ENCODE peak calls at places on chromosome 12, in eight cellular contexts. T, N, U, G, O, Q, C and A are unnamed samples.

GRCh38 chr12:116454950-116455447 is 104.2 kb upstream of the MAP1LC3B2 start:
- DNase-seq in G (no peak), C (no peak), O (no peak), T (peak; percentile 97), Q (no peak), N (peak; percentile 94), U (no peak), A (no peak)

GRCh38 chr12:31387466-31387865 is 61.5 kb upstream of the SINHCAF start:
- DNase-seq in C (no peak), N (no peak), O (no peak), T (no peak), U (no peak), Q (peak; percentile 48), G (no peak), A (no peak)

GRCh38 chr12:131385313-131386166 is 325.4 kb upstream of the SFSWAP start:
- DNase-seq in C (no peak), N (no peak), G (no peak), O (no peak), Q (no peak), T (no peak), U (no peak), A (no peak)

GRCh38 chr12:74791365-74791764 is 253.7 kb downstream of the ATXN7L3B start:
- DNase-seq in N (peak; percentile 27), O (no peak), U (no peak), T (no peak), C (peak; percentile 41), Q (no peak), G (no peak), A (no peak)

GRCh38 chr12:14950982-14951746 is 10.2 kb downstream of the ARHGDIB start:
- DNase-seq in N (peak; percentile 27), U (no peak), C (peak; percentile 42), Q (peak; percentile 70), O (peak; percentile 66), G (no peak), T (peak; percentile 53), A (no peak)

GRCh38 chr12:106138646-106139421 is at the start of gene NUAK1:
- DNase-seq in C (peak; percentile 78), G (peak; percentile 82), U (peak; percentile 90), T (no peak), N (peak; percentile 84), Q (peak; percentile 79), O (peak; percentile 52), A (peak; percentile 48)

GRCh38 chr12:104598342-104599271 is 141.9 kb downstream of the CHST11 start:
- DNase-seq in N (no peak), Q (no peak), U (no peak), T (no peak), G (no peak), O (no peak), C (no peak), A (no peak)

GRCh38 chr12:91496337-91496736 is 313.7 kb upstream of the DCN start:
- DNase-seq in U (no peak), O (no peak), C (no peak), T (no peak), Q (no peak), G (no peak), N (no peak), A (no peak)

GRCh38 chr12:63034601-63035000 is 99.7 kb upstream of the PPM1H start:
- DNase-seq in C (no peak), N (no peak), G (no peak), T (no peak), Q (no peak), O (no peak), U (no peak), A (no peak)

GRCh38 chr12:63036974-63037335 is 102.0 kb upstream of the PPM1H start:
- DNase-seq in O (no peak), Q (no peak), G (no peak), C (no peak), N (no peak), U (no peak), T (no peak), A (no peak)

GRCh38 chr12:63037721-63038120 is 102.8 kb upstream of the PPM1H start:
- DNase-seq in O (no peak), N (no peak), C (no peak), U (no peak), T (no peak), G (no peak), Q (no peak), A (no peak)

GRCh38 chr12:63038361-63039100 is 103.6 kb upstream of the PPM1H start:
- DNase-seq in T (no peak), Q (no peak), U (no peak), C (no peak), N (no peak), O (no peak), G (no peak), A (no peak)

DNA sequence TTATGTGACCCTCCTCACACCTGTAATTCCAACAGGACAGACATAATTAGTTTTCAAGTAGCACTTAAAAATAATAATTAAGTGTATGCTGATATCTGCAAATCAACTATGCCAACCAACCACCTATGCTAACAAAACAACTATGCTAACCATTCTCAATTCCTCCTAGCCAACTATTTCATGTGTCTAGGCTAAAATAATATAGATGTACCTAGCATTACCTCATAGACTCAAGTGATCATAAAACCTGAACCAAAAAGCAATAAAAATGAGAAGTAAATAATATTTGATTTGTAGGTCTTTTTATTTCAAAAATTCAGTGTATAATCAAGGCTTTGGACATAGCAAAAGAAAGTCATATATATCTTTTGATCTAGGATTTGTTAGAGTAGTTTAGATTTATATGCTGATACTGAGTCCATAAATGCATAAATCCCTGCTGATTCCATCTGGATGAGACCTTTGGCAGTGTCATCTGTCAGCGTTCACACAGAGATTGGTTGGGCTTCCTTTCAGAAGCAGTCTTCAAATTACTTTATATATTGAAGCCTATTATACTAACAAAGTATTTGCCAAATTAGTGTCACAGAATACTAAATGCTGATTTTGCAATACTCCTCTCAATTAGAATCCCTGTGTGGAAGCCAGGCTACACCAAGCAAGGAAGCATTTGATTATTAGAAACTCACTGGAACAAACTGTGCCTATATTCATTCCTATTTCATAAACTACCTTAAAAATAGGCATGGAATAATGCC is 101.4 kb upstream of the PPM1H start:
- DNase-seq in O (no peak), T (no peak), N (no peak), C (no peak), G (no peak), U (no peak), Q (no peak), A (no peak)
- TF ChIP-seq CTCF in O (no peak), T (no peak), N (no peak), C (no peak), G (no peak), U (no peak), Q (no peak), A (no peak)

DNA sequence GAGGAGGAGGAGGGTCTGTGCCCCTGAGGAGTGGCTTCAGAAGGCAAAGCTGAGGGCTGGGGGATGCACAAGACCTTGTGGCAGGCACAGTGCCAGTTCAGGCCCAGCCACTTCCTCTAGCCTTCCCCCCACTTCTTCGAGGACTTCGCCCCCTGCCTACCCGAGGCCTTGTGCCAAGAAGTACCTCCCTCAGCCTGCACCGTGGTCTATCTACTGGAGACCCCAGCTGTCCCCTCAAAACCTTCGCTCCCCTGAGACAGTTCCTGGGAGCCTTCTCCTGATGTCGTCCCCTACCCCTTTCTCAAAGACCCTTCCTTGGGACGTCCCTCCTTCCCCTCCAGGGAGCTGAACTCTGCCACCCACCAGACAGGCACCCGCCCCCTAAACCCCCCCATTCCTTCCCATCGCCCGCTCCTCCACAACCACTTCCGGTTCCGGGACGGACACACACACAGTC is 604 bp downstream of the ZNF384 start:
- DNase-seq in C (no peak), N (no peak), G (peak; percentile 82), T (no peak), O (peak; percentile 84), U (no peak), Q (no peak), A (no peak)
- H3K27ac ChIP-seq in C (peak overlapping the region; percentile 94), N (peak overlapping the region; percentile 93), G (peak overlapping the region; percentile 93), T (peak overlapping the region; percentile 75), O (peak overlapping the region; percentile 96), U (peak overlapping the region; percentile 99), Q (no peak overlapping the region), A (peak overlapping the region; percentile 99)

DNA sequence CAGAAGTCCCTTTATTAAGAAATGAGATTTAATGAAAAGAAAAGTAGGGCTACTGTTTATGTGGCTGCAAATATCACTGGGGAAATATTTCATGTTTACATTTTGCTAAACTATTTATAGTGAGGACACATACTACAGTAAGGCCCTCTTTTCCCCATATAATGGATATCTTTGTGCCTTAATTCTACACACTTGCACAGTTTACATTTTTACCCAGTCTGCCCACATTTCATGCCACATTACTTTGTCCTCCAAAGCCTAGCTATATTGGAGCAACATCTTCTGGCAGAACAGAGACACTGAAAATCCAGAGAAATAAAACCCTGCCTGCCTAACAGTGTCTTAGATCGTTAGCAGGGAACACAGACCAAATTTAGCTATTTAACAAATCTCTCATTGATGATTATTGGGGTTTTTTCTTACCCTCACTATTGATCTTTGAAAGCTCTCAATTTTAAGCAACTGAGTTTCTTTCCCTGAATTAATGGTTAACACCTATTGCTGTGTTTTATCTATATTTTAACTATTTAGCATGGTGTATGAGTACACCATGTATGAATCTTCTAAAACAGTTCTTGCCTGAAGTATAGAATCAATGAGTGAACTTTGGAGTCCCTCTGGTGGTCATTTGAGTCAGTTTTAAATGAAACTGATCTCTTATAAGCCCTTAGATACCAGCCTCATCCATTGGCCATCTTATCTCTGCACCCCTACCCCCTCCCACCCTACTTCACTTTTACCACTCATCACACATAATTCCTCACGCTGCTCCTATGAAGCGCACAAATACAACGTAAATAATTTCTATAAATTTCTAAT is 170.2 kb downstream of the BCAT1 start:
- DNase-seq in G (no peak), O (no peak), U (no peak), N (peak; percentile 48), C (peak; percentile 77), Q (no peak), T (no peak), A (no peak)
- TF ChIP-seq CTCF in G (peak; percentile 42), O (no peak), U (peak; percentile 15), N (peak; percentile 52), C (peak; percentile 65), Q (peak; percentile 75), T (peak; percentile 70), A (peak; percentile 35)

GRCh38 chr12:107681455-107681835 is 4.2 kb upstream of the PWP1 start:
- DNase-seq in C (no peak), G (no peak), N (no peak), T (no peak), Q (no peak), U (no peak), O (no peak), A (no peak)

GRCh38 chr12:107685360-107686248 is at the start of gene PWP1:
- DNase-seq in G (peak; percentile 96), U (peak; percentile 97), N (peak; percentile 94), O (peak; percentile 95), C (peak; percentile 99), Q (peak; percentile 97), T (peak; percentile 73), A (peak; percentile 95)

GRCh38 chr12:107684990-107685359 is 624 bp upstream of the PWP1 start:
- DNase-seq in N (peak; percentile 26), Q (no peak), C (peak; percentile 81), U (no peak), O (peak; percentile 67), T (no peak), G (peak; percentile 64), A (peak; percentile 16)

GRCh38 chr12:107681836-107682820 is 3.5 kb upstream of the PWP1 start:
- DNase-seq in N (no peak), O (no peak), T (no peak), U (no peak), C (no peak), G (no peak), Q (no peak), A (no peak)

DNA sequence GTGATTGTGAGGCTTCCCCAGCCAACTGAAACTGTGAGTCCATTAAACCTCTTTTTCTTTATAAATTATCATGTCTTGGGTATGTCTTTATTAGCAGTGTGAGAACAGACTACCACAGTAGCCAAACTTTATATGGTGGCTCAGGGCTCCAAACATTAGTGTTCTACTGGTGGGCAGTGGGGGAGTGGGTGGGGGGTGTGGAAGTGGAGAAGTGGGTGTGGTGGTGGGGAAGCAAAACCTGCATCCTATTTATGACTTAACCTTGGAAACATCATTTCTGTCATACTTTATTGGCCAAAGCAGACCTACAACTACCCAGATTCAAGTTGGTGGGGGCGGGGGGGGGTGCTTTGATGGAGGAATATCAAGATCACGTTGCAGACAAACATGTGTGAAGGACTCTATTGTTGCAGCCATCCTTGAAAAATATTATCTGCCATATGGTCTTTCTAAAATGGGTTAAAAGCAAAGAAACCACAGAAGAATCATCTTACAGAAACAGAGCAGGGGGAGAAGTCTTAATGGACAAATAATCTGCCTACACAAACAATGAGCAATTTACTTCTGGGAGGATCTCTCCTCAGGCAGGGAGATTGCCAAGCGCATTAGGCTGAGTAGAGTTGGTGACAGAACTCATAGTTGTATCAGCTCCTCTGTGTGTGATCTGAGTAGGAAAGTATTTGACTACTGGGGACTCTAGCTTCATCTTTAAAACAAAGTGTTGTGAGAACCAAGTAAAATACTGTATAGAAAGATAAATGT is 1.4 kb upstream of the PWP1 start:
- DNase-seq in U (no peak), C (no peak), O (no peak), G (no peak), N (peak; percentile 54), T (no peak), Q (no peak), A (no peak)
- H3K27ac ChIP-seq in U (no peak overlapping the region), C (peak overlapping the region; percentile 98), O (no peak overlapping the region), G (no peak overlapping the region), N (no peak overlapping the region), T (no peak overlapping the region), Q (peak overlapping the region; percentile 78), A (no peak overlapping the region)